ENCODE peak calls at places on chromosomes 12 and 14, in five cellular contexts. One of them, this sample, is unnamed.

GRCh38 chr12:19808371-19808770 is 369.1 kb downstream of the AEBP2 start:
- DNase-seq in K562: no peak
- DNase-seq in GM12878: no peak
- DNase-seq in H1: no peak
- DNase-seq in HepG2: no peak
- DNase-seq in this sample: no peak

GRCh38 chr12:27552886-27553560 is 29.0 kb downstream of the PPFIBP1 start:
- DNase-seq in K562: no peak
- DNase-seq in GM12878: no peak
- DNase-seq in H1: no peak
- DNase-seq in HepG2: peak; percentile 50
- DNase-seq in this sample: no peak

GRCh38 chr12:82058197-82058596 is 299.0 kb upstream of the PPFIA2 start:
- DNase-seq in K562: no peak
- DNase-seq in GM12878: no peak
- DNase-seq in H1: no peak
- DNase-seq in HepG2: no peak
- DNase-seq in this sample: no peak

GRCh38 chr14:100472094-100472455 is 115.1 kb downstream of the BEGAIN start:
- DNase-seq in K562: no peak
- DNase-seq in GM12878: no peak
- DNase-seq in H1: no peak
- DNase-seq in HepG2: no peak
- DNase-seq in this sample: no peak

GRCh38 chr12:41577995-41578394 is 389.9 kb downstream of the PDZRN4 start:
- DNase-seq in K562: no peak
- DNase-seq in GM12878: no peak
- DNase-seq in H1: no peak
- DNase-seq in HepG2: no peak
- DNase-seq in this sample: no peak

GRCh38 chr14:61640158-61640833 is 55.0 kb upstream of the HIF1A start:
- DNase-seq in K562: no peak
- DNase-seq in GM12878: no peak
- DNase-seq in H1: no peak
- DNase-seq in HepG2: no peak
- DNase-seq in this sample: no peak

GRCh38 chr14:58353516-58354299 is 42.0 kb upstream of the TOMM20L start:
- DNase-seq in K562: no peak
- DNase-seq in GM12878: no peak
- DNase-seq in H1: no peak
- DNase-seq in HepG2: no peak
- DNase-seq in this sample: no peak

GRCh38 chr12:89416049-89416792 is 63.9 kb upstream of the DUSP6 start:
- DNase-seq in K562: no peak
- DNase-seq in GM12878: no peak
- DNase-seq in H1: no peak
- DNase-seq in HepG2: no peak
- DNase-seq in this sample: no peak

GRCh38 chr14:24189460-24189859 is 844 bp upstream of the IPO4 start:
- DNase-seq in K562: no peak
- DNase-seq in GM12878: no peak
- DNase-seq in H1: no peak
- DNase-seq in HepG2: no peak
- DNase-seq in this sample: no peak

GRCh38 chr14:104436047-104436531 is 143.5 kb upstream of the C14orf180 start:
- DNase-seq in K562: peak; percentile 23
- DNase-seq in GM12878: no peak
- DNase-seq in H1: no peak
- DNase-seq in HepG2: no peak
- DNase-seq in this sample: no peak

GRCh38 chr12:3302406-3303041 is 188.5 kb upstream of the PRMT8 start:
- DNase-seq in K562: no peak
- DNase-seq in GM12878: no peak
- DNase-seq in H1: no peak
- DNase-seq in HepG2: no peak
- DNase-seq in this sample: no peak

GRCh38 chr12:122322501-122322900 is 56.2 kb upstream of the VPS33A start:
- DNase-seq in K562: no peak
- DNase-seq in GM12878: no peak
- DNase-seq in H1: no peak
- DNase-seq in HepG2: no peak
- DNase-seq in this sample: no peak

GRCh38 chr12:6425588-6426531 is 18.9 kb upstream of the CD27 start:
- DNase-seq in K562: no peak
- DNase-seq in GM12878: no peak
- DNase-seq in H1: no peak
- DNase-seq in HepG2: peak; percentile 49
- DNase-seq in this sample: no peak

GRCh38 chr14:95021588-95021987 is 135.7 kb downstream of the DICER1 start:
- DNase-seq in K562: no peak
- DNase-seq in GM12878: no peak
- DNase-seq in H1: no peak
- DNase-seq in HepG2: no peak
- DNase-seq in this sample: no peak

GRCh38 chr12:4011597-4011996 is 138.4 kb upstream of the PARP11 start:
- DNase-seq in K562: no peak
- DNase-seq in GM12878: no peak
- DNase-seq in H1: no peak
- DNase-seq in HepG2: peak; percentile 98
- DNase-seq in this sample: no peak

GRCh38 chr12:89880695-89881350 is 172.2 kb upstream of the ATP2B1 start:
- DNase-seq in K562: no peak
- DNase-seq in GM12878: peak; percentile 91
- DNase-seq in H1: no peak
- DNase-seq in HepG2: no peak
- DNase-seq in this sample: no peak

GRCh38 chr14:57245941-57246340 is 22.8 kb downstream of the EXOC5 start:
- DNase-seq in K562: no peak
- DNase-seq in GM12878: no peak
- DNase-seq in H1: no peak
- DNase-seq in HepG2: no peak
- DNase-seq in this sample: no peak

GRCh38 chr12:48818831-48819590 is 715 bp downstream of the CACNB3 start:
- DNase-seq in K562: no peak
- DNase-seq in GM12878: no peak
- DNase-seq in H1: no peak
- DNase-seq in HepG2: no peak
- DNase-seq in this sample: no peak

GRCh38 chr14:75506930-75507329 is 15.3 kb upstream of the BATF start:
- DNase-seq in K562: no peak
- DNase-seq in GM12878: no peak
- DNase-seq in H1: no peak
- DNase-seq in HepG2: no peak
- DNase-seq in this sample: no peak

GRCh38 chr14:61663312-61663974 is 31.9 kb upstream of the HIF1A start:
- DNase-seq in K562: no peak
- DNase-seq in GM12878: peak; percentile 49
- DNase-seq in H1: no peak
- DNase-seq in HepG2: no peak
- DNase-seq in this sample: no peak

GRCh38 chr12:46218509-46219095 is 50.2 kb downstream of the SLC38A1 start:
- DNase-seq in K562: no peak
- DNase-seq in GM12878: no peak
- DNase-seq in H1: no peak
- DNase-seq in HepG2: no peak
- DNase-seq in this sample: no peak

GRCh38 chr12:48350249-48351021 is at the start of gene ZNF641:
- DNase-seq in K562: peak; percentile 87
- DNase-seq in GM12878: no peak
- DNase-seq in H1: no peak
- DNase-seq in HepG2: peak; percentile 45
- DNase-seq in this sample: no peak

GRCh38 chr12:89721291-89721987 is 12.8 kb upstream of the ATP2B1 start:
- DNase-seq in K562: no peak
- DNase-seq in GM12878: peak; percentile 34
- DNase-seq in H1: no peak
- DNase-seq in HepG2: no peak
- DNase-seq in this sample: no peak

GRCh38 chr14:73804636-73805035 is 47.0 kb upstream of the PTGR2 start:
- DNase-seq in K562: no peak
- DNase-seq in GM12878: no peak
- DNase-seq in H1: no peak
- DNase-seq in HepG2: no peak
- DNase-seq in this sample: no peak

GRCh38 chr12:57687862-57688261 is 6.1 kb upstream of the OS9 start:
- DNase-seq in K562: no peak
- DNase-seq in GM12878: no peak
- DNase-seq in H1: no peak
- DNase-seq in HepG2: no peak
- DNase-seq in this sample: no peak

GRCh38 chr14:92719421-92719820 is 29.0 kb downstream of the LGMN start:
- DNase-seq in K562: no peak
- DNase-seq in GM12878: no peak
- DNase-seq in H1: no peak
- DNase-seq in HepG2: no peak
- DNase-seq in this sample: no peak

GRCh38 chr12:38123566-38124246 is 192.9 kb upstream of the ALG10B start:
- DNase-seq in K562: no peak
- DNase-seq in GM12878: no peak
- DNase-seq in H1: no peak
- DNase-seq in HepG2: peak; percentile 1
- DNase-seq in this sample: no peak

GRCh38 chr12:12441051-12441807 is 84.4 kb downstream of the BORCS5 start:
- DNase-seq in K562: no peak
- DNase-seq in GM12878: no peak
- DNase-seq in H1: no peak
- DNase-seq in HepG2: no peak
- DNase-seq in this sample: no peak

GRCh38 chr14:79584679-79585078 is 626.6 kb downstream of the DIO2 start:
- DNase-seq in K562: no peak
- DNase-seq in GM12878: no peak
- DNase-seq in H1: no peak
- DNase-seq in HepG2: no peak
- DNase-seq in this sample: no peak

GRCh38 chr12:132384916-132385315 is 55.5 kb upstream of the GALNT9 start:
- DNase-seq in K562: no peak
- DNase-seq in GM12878: no peak
- DNase-seq in H1: no peak
- DNase-seq in HepG2: no peak
- DNase-seq in this sample: no peak

GRCh38 chr14:103531421-103532215 is 2.6 kb downstream of the TRMT61A start:
- DNase-seq in K562: no peak
- DNase-seq in GM12878: no peak
- DNase-seq in H1: no peak
- DNase-seq in HepG2: no peak
- DNase-seq in this sample: no peak

GRCh38 chr14:65565948-65566347 is 153.4 kb downstream of the FUT8 start:
- DNase-seq in K562: no peak
- DNase-seq in GM12878: peak; percentile 4
- DNase-seq in H1: no peak
- DNase-seq in HepG2: no peak
- DNase-seq in this sample: no peak

GRCh38 chr12:15485466-15485865 is 163.2 kb downstream of the PTPRO start:
- DNase-seq in K562: no peak
- DNase-seq in GM12878: no peak
- DNase-seq in H1: no peak
- DNase-seq in HepG2: no peak
- DNase-seq in this sample: no peak

DNA sequence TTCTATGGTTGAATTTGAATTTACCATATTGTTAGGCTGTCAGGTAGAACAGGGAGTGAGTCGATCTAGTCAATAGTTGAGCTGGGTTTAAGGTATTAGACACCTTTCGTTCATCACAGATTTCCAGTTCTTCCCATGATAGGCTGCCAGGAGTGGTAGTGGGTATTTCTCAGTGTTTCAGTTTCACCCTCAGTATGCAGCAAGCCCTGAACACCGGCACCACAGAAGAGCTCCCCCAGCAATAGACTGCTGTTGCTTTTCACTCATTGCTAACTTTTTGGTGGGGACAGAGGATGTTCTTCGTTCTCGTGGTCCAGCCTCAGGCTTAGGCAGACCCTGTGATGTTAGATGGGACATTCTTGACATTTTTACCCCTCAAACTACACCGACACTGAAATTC is 164.6 kb downstream of the PTPRO start:
- DNase-seq in K562: no peak
- DNase-seq in GM12878: no peak
- DNase-seq in H1: no peak
- DNase-seq in HepG2: no peak
- DNase-seq in this sample: no peak
- TF ChIP-seq SRF in K562: no peak
- TF ChIP-seq SRF in GM12878: no peak
- TF ChIP-seq SRF in H1: no peak
- TF ChIP-seq SRF in HepG2: no peak
- TF ChIP-seq SRF in this sample: no peak

DNA sequence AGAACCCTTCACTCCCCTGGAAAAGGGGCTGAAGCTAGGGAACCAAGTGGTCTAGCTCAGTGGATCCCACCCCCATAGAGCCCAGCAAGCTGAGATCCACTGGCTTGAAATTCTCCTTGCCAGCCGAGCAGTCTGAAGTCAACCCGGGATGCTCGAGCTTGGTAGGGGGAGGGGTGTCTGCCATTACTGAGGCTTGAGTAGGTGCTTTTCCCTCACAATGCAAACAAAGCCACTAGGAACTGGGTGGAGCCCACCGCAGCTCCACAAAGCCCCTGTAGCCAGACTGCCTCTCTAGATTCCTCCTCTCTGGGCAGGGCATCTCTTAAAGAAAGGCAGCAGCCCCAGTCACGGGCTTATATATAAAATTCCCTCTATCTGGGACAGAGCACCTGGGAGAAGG is 18.9 kb downstream of the SLCO1B1 start:
- DNase-seq in K562: no peak
- DNase-seq in GM12878: no peak
- DNase-seq in H1: peak; percentile 21
- DNase-seq in HepG2: no peak
- DNase-seq in this sample: no peak
- H2AFZ ChIP-seq in K562: no peak overlapping the region
- H2AFZ ChIP-seq in GM12878: no peak overlapping the region
- H2AFZ ChIP-seq in H1: peak overlapping the region; percentile 76
- H2AFZ ChIP-seq in HepG2: no peak overlapping the region
- H2AFZ ChIP-seq in this sample: no peak overlapping the region

DNA sequence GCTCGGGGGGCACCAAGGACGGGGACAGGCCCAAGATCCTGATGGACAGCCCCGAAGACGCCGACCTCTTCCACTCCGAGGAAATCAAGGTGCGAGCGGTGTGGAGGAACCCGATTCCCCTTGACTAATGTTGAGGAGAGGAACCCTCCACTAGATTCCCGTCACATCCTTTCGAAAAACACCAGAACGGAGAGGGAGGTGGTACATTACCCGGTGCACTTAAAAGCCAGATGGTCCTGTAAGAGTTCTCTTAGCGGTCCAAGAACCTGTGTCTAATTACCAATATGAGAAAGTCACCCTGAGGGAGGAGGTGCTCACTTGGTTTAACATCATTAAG is 350 bp downstream of the PRKAB1 start:
- DNase-seq in K562: no peak
- DNase-seq in GM12878: no peak
- DNase-seq in H1: no peak
- DNase-seq in HepG2: no peak
- DNase-seq in this sample: no peak
- TF ChIP-seq YY1 in K562: no peak
- TF ChIP-seq YY1 in GM12878: no peak
- TF ChIP-seq YY1 in H1: no peak
- TF ChIP-seq YY1 in HepG2: no peak
- TF ChIP-seq YY1 in this sample: no peak

DNA sequence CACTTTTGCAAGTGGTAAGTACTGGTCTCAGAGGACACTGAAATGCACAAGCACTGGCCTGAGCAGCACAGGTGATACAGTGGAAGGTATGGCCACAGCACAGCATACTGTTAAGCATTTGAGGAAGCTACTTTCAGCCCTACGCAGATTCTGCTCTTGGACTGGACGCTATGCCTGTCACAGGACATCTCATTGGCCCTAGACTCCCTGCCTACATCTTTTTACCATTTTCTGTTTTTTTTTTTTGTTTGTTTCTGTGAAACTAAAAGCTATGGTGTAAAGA is 144.2 kb upstream of the ABCD2 start:
- DNase-seq in K562: no peak
- DNase-seq in GM12878: no peak
- DNase-seq in H1: no peak
- DNase-seq in HepG2: no peak
- DNase-seq in this sample: no peak
- TF ChIP-seq SRF in K562: no peak
- TF ChIP-seq SRF in GM12878: no peak
- TF ChIP-seq SRF in H1: no peak
- TF ChIP-seq SRF in HepG2: no peak
- TF ChIP-seq SRF in this sample: no peak

This sample was measured in HCT116.